ENCODE peak calls at places on chromosome 7, in five cellular contexts. One of them, this sample, is unnamed.

GRCh38 chr7:91620827-91621226 is 259.7 kb downstream of the MTERF1 start:
- DNase-seq in cerebellum: no peak
- DNase-seq in Right ventricle myocardium superior: no peak
- DNase-seq in NCI-H2081: no peak
- DNase-seq in thoracic aorta: no peak
- DNase-seq in this sample: no peak

GRCh38 chr7:2049111-2049781 is 183.5 kb downstream of the MAD1L1 start:
- DNase-seq in cerebellum: no peak
- DNase-seq in Right ventricle myocardium superior: peak; percentile 30
- DNase-seq in NCI-H2081: no peak
- DNase-seq in thoracic aorta: no peak
- DNase-seq in this sample: no peak

GRCh38 chr7:22565315-22565811 is 65.4 kb upstream of the STEAP1B start:
- DNase-seq in cerebellum: no peak
- DNase-seq in Right ventricle myocardium superior: no peak
- DNase-seq in NCI-H2081: no peak
- DNase-seq in thoracic aorta: no peak
- DNase-seq in this sample: no peak

GRCh38 chr7:8133955-8134733 is 127.8 kb downstream of the ICA1 start:
- DNase-seq in cerebellum: no peak
- DNase-seq in Right ventricle myocardium superior: no peak
- DNase-seq in NCI-H2081: no peak
- DNase-seq in thoracic aorta: no peak
- DNase-seq in this sample: no peak

GRCh38 chr7:100444311-100445278 is 8.3 kb upstream of the PPP1R35 start:
- DNase-seq in cerebellum: no peak
- DNase-seq in Right ventricle myocardium superior: peak; percentile 49
- DNase-seq in NCI-H2081: no peak
- DNase-seq in thoracic aorta: no peak
- DNase-seq in this sample: no peak

GRCh38 chr7:76201732-76202665 is at the start of gene SRRM3:
- DNase-seq in cerebellum: peak; percentile 88
- DNase-seq in Right ventricle myocardium superior: peak; percentile 81
- DNase-seq in NCI-H2081: peak; percentile 88
- DNase-seq in thoracic aorta: no peak
- DNase-seq in this sample: peak; percentile 71

GRCh38 chr7:91569702-91570457 is 305.6 kb downstream of the FZD1 start:
- DNase-seq in cerebellum: no peak
- DNase-seq in Right ventricle myocardium superior: no peak
- DNase-seq in NCI-H2081: no peak
- DNase-seq in thoracic aorta: no peak
- DNase-seq in this sample: no peak

GRCh38 chr7:44849277-44850210 is 1.7 kb upstream of the H2AZ2 start:
- DNase-seq in cerebellum: no peak
- DNase-seq in Right ventricle myocardium superior: no peak
- DNase-seq in NCI-H2081: peak; percentile 12
- DNase-seq in thoracic aorta: no peak
- DNase-seq in this sample: no peak

GRCh38 chr7:31065021-31065593 is 13.0 kb downstream of the ADCYAP1R1 start:
- DNase-seq in cerebellum: no peak
- DNase-seq in Right ventricle myocardium superior: no peak
- DNase-seq in NCI-H2081: no peak
- DNase-seq in thoracic aorta: no peak
- DNase-seq in this sample: no peak

GRCh38 chr7:23380961-23381360 is 81.8 kb downstream of the MALSU1 start:
- DNase-seq in cerebellum: no peak
- DNase-seq in Right ventricle myocardium superior: no peak
- DNase-seq in NCI-H2081: no peak
- DNase-seq in thoracic aorta: no peak
- DNase-seq in this sample: no peak

GRCh38 chr7:27167916-27168264 is 2.6 kb upstream of the HOXA9 start:
- DNase-seq in cerebellum: no peak
- DNase-seq in Right ventricle myocardium superior: no peak
- DNase-seq in NCI-H2081: peak; percentile 35
- DNase-seq in thoracic aorta: no peak
- DNase-seq in this sample: no peak

GRCh38 chr7:73920406-73921134 is 59.6 kb downstream of the TMEM270 start:
- DNase-seq in cerebellum: no peak
- DNase-seq in Right ventricle myocardium superior: no peak
- DNase-seq in NCI-H2081: no peak
- DNase-seq in thoracic aorta: no peak
- DNase-seq in this sample: no peak

GRCh38 chr7:92904292-92905131 is 68.1 kb upstream of the CDK6 start:
- DNase-seq in cerebellum: no peak
- DNase-seq in Right ventricle myocardium superior: no peak
- DNase-seq in NCI-H2081: no peak
- DNase-seq in thoracic aorta: no peak
- DNase-seq in this sample: no peak

GRCh38 chr7:156962897-156963296 is 13.4 kb downstream of the NOM1 start:
- DNase-seq in cerebellum: no peak
- DNase-seq in Right ventricle myocardium superior: no peak
- DNase-seq in NCI-H2081: no peak
- DNase-seq in thoracic aorta: no peak
- DNase-seq in this sample: no peak

GRCh38 chr7:32694182-32694581 is 197.4 kb downstream of the KBTBD2 start:
- DNase-seq in cerebellum: no peak
- DNase-seq in Right ventricle myocardium superior: no peak
- DNase-seq in NCI-H2081: no peak
- DNase-seq in thoracic aorta: no peak
- DNase-seq in this sample: no peak

GRCh38 chr7:17058568-17058967 is 176.8 kb upstream of the AGR3 start:
- DNase-seq in cerebellum: no peak
- DNase-seq in Right ventricle myocardium superior: no peak
- DNase-seq in NCI-H2081: no peak
- DNase-seq in thoracic aorta: no peak
- DNase-seq in this sample: no peak

GRCh38 chr7:99265848-99266247 is 6.8 kb upstream of the MYH16 start:
- DNase-seq in cerebellum: no peak
- DNase-seq in Right ventricle myocardium superior: no peak
- DNase-seq in NCI-H2081: no peak
- DNase-seq in thoracic aorta: no peak
- DNase-seq in this sample: no peak

GRCh38 chr7:128389085-128389814 is 20.5 kb downstream of the IMPDH1 start:
- DNase-seq in cerebellum: no peak
- DNase-seq in Right ventricle myocardium superior: no peak
- DNase-seq in NCI-H2081: no peak
- DNase-seq in thoracic aorta: no peak
- DNase-seq in this sample: no peak

GRCh38 chr7:28618383-28618782 is 206.1 kb downstream of the CREB5 start:
- DNase-seq in cerebellum: no peak
- DNase-seq in Right ventricle myocardium superior: no peak
- DNase-seq in NCI-H2081: no peak
- DNase-seq in thoracic aorta: no peak
- DNase-seq in this sample: no peak

GRCh38 chr7:151310578-151310977 is 31.0 kb upstream of the NUB1 start:
- DNase-seq in cerebellum: no peak
- DNase-seq in Right ventricle myocardium superior: no peak
- DNase-seq in NCI-H2081: peak; percentile 48
- DNase-seq in thoracic aorta: no peak
- DNase-seq in this sample: no peak

GRCh38 chr7:83457022-83457892 is 191.7 kb downstream of the SEMA3E start:
- DNase-seq in cerebellum: no peak
- DNase-seq in Right ventricle myocardium superior: no peak
- DNase-seq in NCI-H2081: no peak
- DNase-seq in thoracic aorta: no peak
- DNase-seq in this sample: no peak

GRCh38 chr7:119175916-119176627 is 951.6 kb downstream of the ANKRD7 start:
- DNase-seq in cerebellum: peak; percentile 62
- DNase-seq in Right ventricle myocardium superior: no peak
- DNase-seq in NCI-H2081: peak; percentile 91
- DNase-seq in thoracic aorta: no peak
- DNase-seq in this sample: peak; percentile 76

GRCh38 chr7:86339051-86339450 is 304.7 kb upstream of the GRM3 start:
- DNase-seq in cerebellum: no peak
- DNase-seq in Right ventricle myocardium superior: no peak
- DNase-seq in NCI-H2081: no peak
- DNase-seq in thoracic aorta: no peak
- DNase-seq in this sample: no peak

GRCh38 chr7:83872501-83872900 is 223.6 kb upstream of the SEMA3E start:
- DNase-seq in cerebellum: no peak
- DNase-seq in Right ventricle myocardium superior: no peak
- DNase-seq in NCI-H2081: peak; percentile 92
- DNase-seq in thoracic aorta: no peak
- DNase-seq in this sample: peak; percentile 87

GRCh38 chr7:52017802-52018679 is 701.4 kb upstream of the COBL start:
- DNase-seq in cerebellum: no peak
- DNase-seq in Right ventricle myocardium superior: no peak
- DNase-seq in NCI-H2081: no peak
- DNase-seq in thoracic aorta: no peak
- DNase-seq in this sample: no peak

GRCh38 chr7:140525741-140526140 is 46.4 kb upstream of the MKRN1 start:
- DNase-seq in cerebellum: no peak
- DNase-seq in Right ventricle myocardium superior: peak; percentile 40
- DNase-seq in NCI-H2081: no peak
- DNase-seq in thoracic aorta: no peak
- DNase-seq in this sample: no peak

This sample was measured in COR-L47.